ENCODE peak calls at places on chromosomes 7 and 10, in six cellular contexts. One of them, this sample, is unnamed.

GRCh38 chr10:810351-810846 is 120.9 kb upstream of the DIP2C start:
- DNase-seq in HS-27A: no peak
- DNase-seq in GM04504: no peak
- DNase-seq in D341Med: peak; percentile 79
- DNase-seq in Daoy: no peak
- DNase-seq in suprapubic skin: no peak
- DNase-seq in this sample: no peak

GRCh38 chr10:90968448-90969086 is 47.7 kb upstream of the ANKRD1 start:
- DNase-seq in HS-27A: no peak
- DNase-seq in GM04504: peak; percentile 66
- DNase-seq in D341Med: peak; percentile 24
- DNase-seq in Daoy: peak; percentile 68
- DNase-seq in suprapubic skin: no peak
- DNase-seq in this sample: peak; percentile 64

GRCh38 chr10:14074062-14074884 is 256.5 kb downstream of the FRMD4A start:
- DNase-seq in HS-27A: peak; percentile 96
- DNase-seq in GM04504: peak; percentile 100
- DNase-seq in D341Med: no peak
- DNase-seq in Daoy: peak; percentile 97
- DNase-seq in suprapubic skin: peak; percentile 93
- DNase-seq in this sample: peak; percentile 94

GRCh38 chr7:95622859-95623258 is 26.5 kb upstream of the PDK4 start:
- DNase-seq in HS-27A: no peak
- DNase-seq in GM04504: no peak
- DNase-seq in D341Med: no peak
- DNase-seq in Daoy: no peak
- DNase-seq in suprapubic skin: no peak
- DNase-seq in this sample: no peak

GRCh38 chr10:95437669-95438068 is 123.5 kb downstream of the SORBS1 start:
- DNase-seq in HS-27A: no peak
- DNase-seq in GM04504: no peak
- DNase-seq in D341Med: no peak
- DNase-seq in Daoy: no peak
- DNase-seq in suprapubic skin: no peak
- DNase-seq in this sample: no peak

GRCh38 chr7:113891828-113892227 is 27.0 kb downstream of the PPP1R3A start:
- DNase-seq in HS-27A: peak; percentile 81
- DNase-seq in GM04504: peak; percentile 3
- DNase-seq in D341Med: no peak
- DNase-seq in Daoy: no peak
- DNase-seq in suprapubic skin: no peak
- DNase-seq in this sample: no peak

GRCh38 chr10:71312840-71313789 is 5.9 kb upstream of the SLC29A3 start:
- DNase-seq in HS-27A: no peak
- DNase-seq in GM04504: peak; percentile 59
- DNase-seq in D341Med: peak; percentile 38
- DNase-seq in Daoy: no peak
- DNase-seq in suprapubic skin: peak; percentile 90
- DNase-seq in this sample: no peak

GRCh38 chr10:72637398-72637857 is 11.5 kb upstream of the MICU1 start:
- DNase-seq in HS-27A: no peak
- DNase-seq in GM04504: peak; percentile 64
- DNase-seq in D341Med: no peak
- DNase-seq in Daoy: peak; percentile 61
- DNase-seq in suprapubic skin: no peak
- DNase-seq in this sample: peak; percentile 42

GRCh38 chr7:16838386-16838785 is 33.6 kb upstream of the AGR2 start:
- DNase-seq in HS-27A: no peak
- DNase-seq in GM04504: no peak
- DNase-seq in D341Med: no peak
- DNase-seq in Daoy: no peak
- DNase-seq in suprapubic skin: no peak
- DNase-seq in this sample: no peak

GRCh38 chr7:1318661-1319060 is 86.0 kb downstream of the UNCX start:
- DNase-seq in HS-27A: no peak
- DNase-seq in GM04504: no peak
- DNase-seq in D341Med: no peak
- DNase-seq in Daoy: no peak
- DNase-seq in suprapubic skin: no peak
- DNase-seq in this sample: no peak

GRCh38 chr7:27453702-27454405 is 208.8 kb downstream of the HIBADH start:
- DNase-seq in HS-27A: peak; percentile 41
- DNase-seq in GM04504: no peak
- DNase-seq in D341Med: no peak
- DNase-seq in Daoy: peak; percentile 83
- DNase-seq in suprapubic skin: no peak
- DNase-seq in this sample: peak; percentile 93

GRCh38 chr10:51867956-51868355 is 168.6 kb upstream of the CSTF2T start:
- DNase-seq in HS-27A: no peak
- DNase-seq in GM04504: peak; percentile 53
- DNase-seq in D341Med: no peak
- DNase-seq in Daoy: peak; percentile 74
- DNase-seq in suprapubic skin: no peak
- DNase-seq in this sample: peak; percentile 82

GRCh38 chr10:88541116-88541626 is 41.9 kb downstream of the RNLS start:
- DNase-seq in HS-27A: no peak
- DNase-seq in GM04504: no peak
- DNase-seq in D341Med: no peak
- DNase-seq in Daoy: no peak
- DNase-seq in suprapubic skin: no peak
- DNase-seq in this sample: no peak

GRCh38 chr7:137127058-137127457 is 216.5 kb downstream of the PTN start:
- DNase-seq in HS-27A: no peak
- DNase-seq in GM04504: no peak
- DNase-seq in D341Med: no peak
- DNase-seq in Daoy: no peak
- DNase-seq in suprapubic skin: no peak
- DNase-seq in this sample: no peak

GRCh38 chr10:97127507-97127906 is 58.3 kb downstream of the SLIT1 start:
- DNase-seq in HS-27A: no peak
- DNase-seq in GM04504: no peak
- DNase-seq in D341Med: no peak
- DNase-seq in Daoy: no peak
- DNase-seq in suprapubic skin: no peak
- DNase-seq in this sample: no peak

GRCh38 chr10:5494611-5495010 is 4.8 kb downstream of the CALML5 start:
- DNase-seq in HS-27A: no peak
- DNase-seq in GM04504: no peak
- DNase-seq in D341Med: no peak
- DNase-seq in Daoy: no peak
- DNase-seq in suprapubic skin: no peak
- DNase-seq in this sample: no peak

GRCh38 chr7:191105-192034 is 1.0 kb upstream of the FAM20C start:
- DNase-seq in HS-27A: no peak
- DNase-seq in GM04504: peak; percentile 67
- DNase-seq in D341Med: peak; percentile 75
- DNase-seq in Daoy: peak; percentile 91
- DNase-seq in suprapubic skin: no peak
- DNase-seq in this sample: peak; percentile 80

GRCh38 chr10:120824864-120825263 is 26.3 kb upstream of the WDR11 start:
- DNase-seq in HS-27A: no peak
- DNase-seq in GM04504: no peak
- DNase-seq in D341Med: peak; percentile 59
- DNase-seq in Daoy: peak; percentile 36
- DNase-seq in suprapubic skin: no peak
- DNase-seq in this sample: no peak

GRCh38 chr7:134771889-134772288 is 7.5 kb upstream of the CALD1 start:
- DNase-seq in HS-27A: no peak
- DNase-seq in GM04504: no peak
- DNase-seq in D341Med: no peak
- DNase-seq in Daoy: no peak
- DNase-seq in suprapubic skin: no peak
- DNase-seq in this sample: no peak

GRCh38 chr10:5977471-5978370 is at the start of gene IL15RA:
- DNase-seq in HS-27A: no peak
- DNase-seq in GM04504: peak; percentile 58
- DNase-seq in D341Med: peak; percentile 82
- DNase-seq in Daoy: peak; percentile 90
- DNase-seq in suprapubic skin: peak; percentile 85
- DNase-seq in this sample: peak; percentile 88

GRCh38 chr7:24971333-24972165 is 8.4 kb downstream of the OSBPL3 start:
- DNase-seq in HS-27A: peak; percentile 62
- DNase-seq in GM04504: peak; percentile 90
- DNase-seq in D341Med: no peak
- DNase-seq in Daoy: peak; percentile 92
- DNase-seq in suprapubic skin: peak; percentile 62
- DNase-seq in this sample: peak; percentile 92

GRCh38 chr10:124388823-124389612 is 29.7 kb downstream of the OAT start:
- DNase-seq in HS-27A: no peak
- DNase-seq in GM04504: peak; percentile 56
- DNase-seq in D341Med: peak; percentile 98
- DNase-seq in Daoy: peak; percentile 88
- DNase-seq in suprapubic skin: peak; percentile 89
- DNase-seq in this sample: peak; percentile 77

GRCh38 chr10:26556756-26557640 is 118.9 kb downstream of the APBB1IP start:
- DNase-seq in HS-27A: no peak
- DNase-seq in GM04504: peak; percentile 30
- DNase-seq in D341Med: peak; percentile 68
- DNase-seq in Daoy: peak; percentile 58
- DNase-seq in suprapubic skin: no peak
- DNase-seq in this sample: peak; percentile 27

GRCh38 chr7:30142710-30143109 is 7.9 kb downstream of the MTURN start:
- DNase-seq in HS-27A: peak; percentile 69
- DNase-seq in GM04504: peak; percentile 51
- DNase-seq in D341Med: no peak
- DNase-seq in Daoy: peak; percentile 73
- DNase-seq in suprapubic skin: peak; percentile 76
- DNase-seq in this sample: peak; percentile 15

GRCh38 chr7:86913709-86914108 is 145.7 kb downstream of the ELAPOR2 start:
- DNase-seq in HS-27A: no peak
- DNase-seq in GM04504: peak; percentile 67
- DNase-seq in D341Med: no peak
- DNase-seq in Daoy: no peak
- DNase-seq in suprapubic skin: no peak
- DNase-seq in this sample: no peak

GRCh38 chr10:14905890-14906289 is 27.2 kb downstream of the SUV39H2 start:
- DNase-seq in HS-27A: no peak
- DNase-seq in GM04504: no peak
- DNase-seq in D341Med: no peak
- DNase-seq in Daoy: no peak
- DNase-seq in suprapubic skin: no peak
- DNase-seq in this sample: no peak

GRCh38 chr10:7659560-7659959 is 7.2 kb downstream of the ITIH5 start:
- DNase-seq in HS-27A: peak; percentile 3
- DNase-seq in GM04504: no peak
- DNase-seq in D341Med: no peak
- DNase-seq in Daoy: no peak
- DNase-seq in suprapubic skin: no peak
- DNase-seq in this sample: no peak

GRCh38 chr7:65438593-65438992 is 64.9 kb downstream of the ZNF92 start:
- DNase-seq in HS-27A: no peak
- DNase-seq in GM04504: peak; percentile 90
- DNase-seq in D341Med: no peak
- DNase-seq in Daoy: peak; percentile 92
- DNase-seq in suprapubic skin: no peak
- DNase-seq in this sample: peak; percentile 52

GRCh38 chr7:39252916-39253315 is 275.2 kb downstream of the POU6F2 start:
- DNase-seq in HS-27A: no peak
- DNase-seq in GM04504: no peak
- DNase-seq in D341Med: no peak
- DNase-seq in Daoy: peak; percentile 27
- DNase-seq in suprapubic skin: no peak
- DNase-seq in this sample: peak; percentile 12

GRCh38 chr7:122802211-122802833 is 83.9 kb downstream of the CADPS2 start:
- DNase-seq in HS-27A: no peak
- DNase-seq in GM04504: no peak
- DNase-seq in D341Med: no peak
- DNase-seq in Daoy: no peak
- DNase-seq in suprapubic skin: no peak
- DNase-seq in this sample: no peak

GRCh38 chr7:112063974-112064373 is 142.2 kb downstream of the DOCK4 start:
- DNase-seq in HS-27A: no peak
- DNase-seq in GM04504: no peak
- DNase-seq in D341Med: no peak
- DNase-seq in Daoy: no peak
- DNase-seq in suprapubic skin: no peak
- DNase-seq in this sample: no peak

GRCh38 chr10:62076872-62077271 is 175.4 kb downstream of the ARID5B start:
- DNase-seq in HS-27A: peak; percentile 51
- DNase-seq in GM04504: no peak
- DNase-seq in D341Med: no peak
- DNase-seq in Daoy: peak; percentile 55
- DNase-seq in suprapubic skin: no peak
- DNase-seq in this sample: peak; percentile 70

GRCh38 chr10:108060246-108060645 is 895.7 kb upstream of the SORCS1 start:
- DNase-seq in HS-27A: no peak
- DNase-seq in GM04504: no peak
- DNase-seq in D341Med: no peak
- DNase-seq in Daoy: no peak
- DNase-seq in suprapubic skin: no peak
- DNase-seq in this sample: no peak